ENCODE peak calls at places on chromosomes 6 and 20, in seven cellular contexts. S is cardiac muscle cell, W is GM12864, E is heart right ventricle, A is thoracic aorta, Q is epithelial cell of esophagus, L is fibroblast of lung. H is an unnamed sample.

GRCh38 chr6:94272327-94272726 is 853.0 kb upstream of the EPHA7 start:
- DNase-seq in S (no peak), W (no peak), E (no peak), A (no peak), Q (no peak), L (no peak), H (no peak)

GRCh38 chr6:134178230-134179044 is 126.0 kb upstream of the SLC2A12 start:
- DNase-seq in S (peak), W (no peak), E (peak), A (peak), Q (peak), L (peak), H (peak)

GRCh38 chr6:165988757-165989456 is 178.7 kb downstream of the TBXT start:
- DNase-seq in S (peak), W (no peak), E (no peak), A (no peak), Q (no peak), L (no peak), H (peak)

GRCh38 chr20:21052241-21052640 is 53.9 kb downstream of the LINC00237 start:
- DNase-seq in S (no peak), W (no peak), E (no peak), A (no peak), Q (no peak), L (no peak), H (no peak)

GRCh38 chr6:143555582-143555981 is 44.1 kb upstream of the FUCA2 start:
- DNase-seq in S (no peak), W (no peak), E (no peak), A (no peak), Q (no peak), L (no peak), H (no peak)

GRCh38 chr6:111734068-111734825 is 128.6 kb upstream of the TRAF3IP2 start:
- DNase-seq in S (no peak), W (no peak), E (no peak), A (no peak), Q (no peak), L (peak), H (peak)

GRCh38 chr6:39430968-39431523 is 108.5 kb upstream of the KCNK16 start:
- DNase-seq in S (peak), W (no peak), E (peak), A (no peak), Q (peak), L (peak), H (no peak)

GRCh38 chr20:53208110-53208908 is 236.2 kb downstream of the TSHZ2 start:
- DNase-seq in S (no peak), W (no peak), E (no peak), A (no peak), Q (no peak), L (no peak), H (no peak)

GRCh38 chr6:102670756-102671155 is 1277.2 kb downstream of the GRIK2 start:
- DNase-seq in S (no peak), W (no peak), E (no peak), A (no peak), Q (peak), L (no peak), H (no peak)

GRCh38 chr6:139473731-139474130 is 99.3 kb upstream of the CITED2 start:
- DNase-seq in S (peak), W (no peak), E (no peak), A (no peak), Q (no peak), L (peak), H (no peak)

GRCh38 chr6:43980004-43980795 is 147.1 kb downstream of the MRPL14 start:
- DNase-seq in S (no peak), W (no peak), E (no peak), A (no peak), Q (no peak), L (no peak), H (no peak)

GRCh38 chr20:64212750-64213149 is 42.8 kb upstream of the PCMTD2 start:
- DNase-seq in S (peak), W (no peak), E (peak), A (no peak), Q (no peak), L (peak), H (peak)

GRCh38 chr6:144469144-144469575 is 184.0 kb downstream of the UTRN start:
- DNase-seq in S (no peak), W (no peak), E (no peak), A (no peak), Q (no peak), L (no peak), H (no peak)

GRCh38 chr20:24502661-24503060 is 33.2 kb downstream of the SYNDIG1 start:
- DNase-seq in S (peak), W (no peak), E (no peak), A (no peak), Q (no peak), L (peak), H (peak)

GRCh38 chr6:22401206-22401605 is 104.4 kb upstream of the PRL start:
- DNase-seq in S (no peak), W (no peak), E (no peak), A (no peak), Q (peak), L (peak), H (no peak)

GRCh38 chr6:46170357-46171289 is at the start of gene ENPP5:
- DNase-seq in S (peak), W (no peak), E (peak), A (peak), Q (peak), L (peak), H (no peak)
- H3K4me3 ChIP-seq in S (peak), W (peak), E (peak), A (peak), Q (peak), L (peak), H (peak)

DNA sequence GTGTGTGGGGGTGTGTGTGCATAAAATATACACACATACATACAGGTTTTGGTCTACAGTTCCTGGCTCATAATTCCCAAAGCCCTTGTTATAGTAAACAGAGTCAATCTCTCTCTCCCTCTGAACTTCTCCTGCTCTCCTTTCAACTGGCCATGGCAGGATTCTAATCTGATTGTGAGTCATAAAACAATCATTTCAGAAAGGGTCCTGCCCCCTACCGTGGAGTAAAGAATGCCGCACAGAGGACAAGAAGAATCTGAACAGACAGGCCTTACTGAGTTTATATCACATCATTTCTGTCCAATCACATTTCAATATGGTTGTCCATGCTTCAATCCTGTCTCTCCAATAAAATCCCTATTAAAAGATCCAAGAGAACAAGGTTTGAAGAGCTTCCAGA is 416.9 kb downstream of the FRK start:
- DNase-seq in S (peak), W (no peak), E (no peak), A (no peak), Q (peak), L (peak), H (peak)
- TF ChIP-seq CTCF in S (peak), W (no peak), E (no peak), A (no peak), Q (no peak), L (no peak), H (no peak)

GRCh38 chr6:118860880-118861279 is 33.1 kb upstream of the ASF1A start:
- DNase-seq in S (no peak), W (no peak), E (no peak), A (no peak), Q (no peak), L (no peak), H (no peak)

GRCh38 chr6:118860363-118860762 is 33.6 kb upstream of the ASF1A start:
- DNase-seq in S (no peak), W (no peak), E (no peak), A (no peak), Q (no peak), L (no peak), H (no peak)

GRCh38 chr6:118862443-118862842 is 31.5 kb upstream of the ASF1A start:
- DNase-seq in S (no peak), W (no peak), E (no peak), A (no peak), Q (no peak), L (no peak), H (no peak)

GRCh38 chr6:118867181-118867580 is 26.8 kb upstream of the ASF1A start:
- DNase-seq in S (no peak), W (no peak), E (no peak), A (no peak), Q (peak), L (peak), H (no peak)

DNA sequence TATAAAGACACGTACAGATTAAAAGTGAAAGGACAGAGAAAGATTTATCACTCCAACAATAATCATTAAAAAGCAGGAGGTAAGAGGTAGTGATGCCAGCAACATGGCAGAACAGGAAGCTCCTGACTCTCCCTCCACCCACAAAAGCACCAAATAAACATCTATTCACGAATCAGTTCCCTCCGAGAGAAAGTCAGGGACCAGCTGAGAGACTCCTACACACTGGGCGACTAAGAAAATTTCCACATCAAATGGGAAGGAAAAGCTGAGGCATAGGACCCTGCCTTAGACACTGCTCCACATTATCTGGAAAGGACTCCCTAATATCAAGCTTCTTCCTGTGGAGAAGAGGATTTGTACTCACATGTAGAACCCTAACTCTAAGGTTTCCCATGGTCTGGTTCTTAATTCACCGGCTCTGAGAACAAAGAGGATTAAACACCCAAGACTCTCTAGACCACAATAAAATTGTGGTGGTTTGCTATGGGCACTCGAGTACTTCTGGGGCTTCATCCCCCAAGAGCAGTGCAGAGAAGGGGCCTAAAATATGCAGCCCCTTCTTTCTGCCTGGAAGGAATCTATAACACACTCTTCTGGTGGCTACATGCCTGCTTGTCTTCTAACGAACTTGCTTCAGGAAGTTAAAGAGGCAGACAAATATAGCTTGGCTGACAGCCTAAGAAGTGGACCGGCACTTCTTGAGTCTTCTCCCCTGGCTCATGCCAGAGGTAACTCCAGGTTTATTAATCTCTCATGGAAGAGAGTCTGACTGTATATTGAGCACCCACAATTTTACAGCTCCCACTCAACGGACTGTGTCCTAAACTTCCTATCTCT is 29.4 kb upstream of the ASF1A start:
- DNase-seq in S (peak), W (no peak), E (no peak), A (no peak), Q (no peak), L (peak), H (peak)
- H3K4me3 ChIP-seq in S (no peak), W (no peak), E (no peak), A (no peak), Q (no peak), L (no peak), H (no peak)

GRCh38 chr6:51015394-51015793 is 196.7 kb downstream of the TFAP2B start:
- DNase-seq in S (no peak), W (no peak), E (no peak), A (no peak), Q (no peak), L (no peak), H (no peak)

GRCh38 chr6:51016489-51016888 is 197.8 kb downstream of the TFAP2B start:
- DNase-seq in S (no peak), W (no peak), E (no peak), A (no peak), Q (no peak), L (no peak), H (no peak)

GRCh38 chr6:51013376-51013775 is 194.7 kb downstream of the TFAP2B start:
- DNase-seq in S (no peak), W (no peak), E (no peak), A (no peak), Q (no peak), L (no peak), H (no peak)
- TF ChIP-seq CTCF in S (no peak), W (no peak), E (no peak), A (no peak), Q (no peak), L (no peak), H (no peak)

GRCh38 chr6:135534773-135535380 is 37.3 kb upstream of the AHI1 start:
- DNase-seq in S (peak), W (no peak), E (no peak), A (no peak), Q (no peak), L (peak), H (no peak)

GRCh38 chr6:135537782-135538301 is 40.3 kb upstream of the AHI1 start:
- DNase-seq in S (peak), W (no peak), E (no peak), A (no peak), Q (peak), L (peak), H (peak)

GRCh38 chr6:135532559-135532958 is 35.0 kb upstream of the AHI1 start:
- DNase-seq in S (no peak), W (no peak), E (no peak), A (no peak), Q (no peak), L (no peak), H (no peak)

GRCh38 chr6:135531954-135532490 is 34.5 kb upstream of the AHI1 start:
- DNase-seq in S (no peak), W (no peak), E (no peak), A (no peak), Q (no peak), L (peak), H (no peak)

GRCh38 chr6:135535989-135536414 is 38.5 kb upstream of the AHI1 start:
- DNase-seq in S (peak), W (no peak), E (peak), A (no peak), Q (peak), L (peak), H (peak)
- H3K4me3 ChIP-seq in S (no peak), W (no peak), E (no peak), A (no peak), Q (no peak), L (no peak), H (no peak)

GRCh38 chr6:15894973-15895858 is 232.4 kb upstream of the DTNBP1 start:
- DNase-seq in S (no peak), W (no peak), E (no peak), A (no peak), Q (no peak), L (no peak), H (no peak)

GRCh38 chr6:15897063-15897934 is 231.6 kb upstream of the MYLIP start:
- DNase-seq in S (peak), W (no peak), E (peak), A (no peak), Q (no peak), L (no peak), H (peak)

GRCh38 chr6:15888798-15889772 is 226.3 kb upstream of the DTNBP1 start:
- DNase-seq in S (peak), W (no peak), E (no peak), A (no peak), Q (no peak), L (no peak), H (peak)

GRCh38 chr6:15892369-15892768 is 229.5 kb upstream of the DTNBP1 start:
- DNase-seq in S (peak), W (no peak), E (no peak), A (no peak), Q (no peak), L (no peak), H (peak)

DNA sequence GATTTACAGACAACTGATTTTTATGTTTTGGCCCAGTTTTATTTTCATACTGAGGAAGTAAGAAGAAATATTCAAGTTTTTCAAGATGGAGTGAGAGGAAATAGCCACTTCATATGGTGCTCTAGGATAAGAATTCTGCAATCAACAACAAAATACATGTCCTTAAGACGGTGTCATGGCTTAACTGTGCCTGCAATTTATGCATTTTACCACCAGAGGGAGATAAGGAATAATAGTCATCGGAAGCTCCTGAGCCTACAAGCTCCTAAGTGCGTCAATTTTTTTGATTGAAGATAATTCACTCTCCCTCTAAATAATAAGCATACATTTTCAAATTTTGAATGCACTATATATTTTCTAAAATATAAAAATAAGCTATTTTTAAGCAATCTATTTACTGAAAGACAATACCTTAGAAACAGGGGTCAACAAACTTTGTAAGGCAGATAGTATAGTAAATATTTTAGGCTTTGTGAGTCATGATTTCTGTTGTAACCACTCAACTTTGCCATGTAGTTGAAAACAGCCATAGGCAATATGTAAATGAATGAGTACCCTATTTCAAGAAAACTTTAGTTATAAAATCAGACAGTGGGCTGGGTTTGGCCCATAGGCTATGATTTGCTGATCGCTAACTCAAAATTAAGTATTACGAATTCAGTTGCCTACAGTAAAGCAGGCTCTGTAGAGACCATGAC is 230.9 kb upstream of the DTNBP1 start:
- DNase-seq in S (peak), W (peak), E (no peak), A (no peak), Q (peak), L (no peak), H (peak)
- TF ChIP-seq CTCF in S (peak), W (peak), E (no peak), A (no peak), Q (peak), L (peak), H (peak)